ENCODE peak calls at places on chromosome 16, in six cellular contexts. Y is GF-D8, J is DMS153, Q is epithelial cell of esophagus, P is mesothelial cell of epicardium, E is NAMALWA. W is an unnamed sample.

GRCh38 chr16:11231367-11231970 is 24.5 kb downstream of the SOCS1 start:
- DNase-seq in Y (no peak), J (no peak), Q (no peak), P (no peak), E (no peak), W (no peak)

GRCh38 chr16:57984443-57985203 is 13.7 kb upstream of the CNGB1 start:
- DNase-seq in Y (no peak), J (no peak), Q (peak; percentile 95), P (peak; percentile 90), E (peak; percentile 89), W (peak; percentile 61)

GRCh38 chr16:72189865-72190371 is 18.0 kb upstream of the PMFBP1 start:
- DNase-seq in Y (peak; percentile 66), J (no peak), Q (peak; percentile 66), P (no peak), E (no peak), W (peak; percentile 57)

GRCh38 chr16:4347765-4348509 is 3.2 kb downstream of the PAM16 start:
- DNase-seq in Y (no peak), J (no peak), Q (no peak), P (no peak), E (no peak), W (no peak)

GRCh38 chr16:15521758-15522509 is 87.5 kb downstream of the BMERB1 start:
- DNase-seq in Y (no peak), J (no peak), Q (no peak), P (no peak), E (no peak), W (peak; percentile 19)

GRCh38 chr16:4244254-4244812 is 2.5 kb upstream of the SRL start:
- DNase-seq in Y (no peak), J (no peak), Q (peak; percentile 30), P (no peak), E (peak; percentile 89), W (no peak)

GRCh38 chr16:89575247-89576172 is at the start of gene CPNE7:
- DNase-seq in Y (no peak), J (no peak), Q (no peak), P (no peak), E (no peak), W (no peak)

GRCh38 chr16:72240949-72241348 is 69.0 kb upstream of the PMFBP1 start:
- DNase-seq in Y (no peak), J (peak; percentile 84), Q (no peak), P (no peak), E (no peak), W (no peak)

GRCh38 chr16:59527206-59527997 is 793.3 kb upstream of the GOT2 start:
- DNase-seq in Y (no peak), J (no peak), Q (peak; percentile 54), P (no peak), E (no peak), W (peak; percentile 40)

GRCh38 chr16:90008708-90009145 is 10.5 kb downstream of the DBNDD1 start:
- DNase-seq in Y (peak; percentile 72), J (no peak), Q (no peak), P (no peak), E (peak; percentile 83), W (no peak)

GRCh38 chr16:84194470-84195200 is 3.7 kb downstream of the ADAD2 start:
- DNase-seq in Y (no peak), J (peak; percentile 87), Q (no peak), P (no peak), E (peak; percentile 53), W (no peak)

GRCh38 chr16:79171504-79172240 is 428.9 kb downstream of the MAF start:
- DNase-seq in Y (no peak), J (peak; percentile 94), Q (no peak), P (no peak), E (no peak), W (no peak)

GRCh38 chr16:77589071-77589755 is 133.1 kb upstream of the NUDT7 start:
- DNase-seq in Y (no peak), J (no peak), Q (no peak), P (no peak), E (no peak), W (no peak)